ENCODE peak calls at places on chromosomes 11 and 22, in six cellular contexts. U is prostate gland, P is skeletal muscle cell, W is AG04450, B is AG10803, O is heart left ventricle. C is an unnamed sample.

GRCh38 chr11:117604349-117604995 is 192.5 kb downstream of the DSCAML1 start:
- DNase-seq in U (no peak), P (no peak), W (no peak), B (no peak), O (no peak), C (peak)

GRCh38 chr22:17114173-17114957 is 6.8 kb downstream of the TMEM121B start:
- DNase-seq in U (no peak), P (no peak), W (no peak), B (no peak), O (no peak), C (no peak)

GRCh38 chr11:33248416-33248957 is 8.7 kb upstream of the HIPK3 start:
- DNase-seq in U (no peak), P (peak), W (peak), B (peak), O (no peak), C (peak)

GRCh38 chr11:129637473-129637872 is 178.2 kb upstream of the TMEM45B start:
- DNase-seq in U (no peak), P (no peak), W (no peak), B (no peak), O (no peak), C (peak)

GRCh38 chr11:122646549-122647340 is 8.8 kb upstream of the UBASH3B start:
- DNase-seq in U (no peak), P (peak), W (no peak), B (peak), O (no peak), C (peak)

GRCh38 chr11:130102457-130103249 is 33.0 kb downstream of the APLP2 start:
- DNase-seq in U (peak), P (no peak), W (no peak), B (no peak), O (no peak), C (peak)

GRCh38 chr22:48492371-48493320 is 1335.0 kb downstream of the BRD1 start:
- DNase-seq in U (peak), P (peak), W (peak), B (peak), O (peak), C (peak)

GRCh38 chr22:38862375-38863329 is 9.4 kb downstream of the CBX6 start:
- DNase-seq in U (no peak), P (no peak), W (no peak), B (no peak), O (no peak), C (no peak)

GRCh38 chr11:73660497-73661034 is 14.2 kb downstream of the PLEKHB1 start:
- DNase-seq in U (no peak), P (no peak), W (no peak), B (no peak), O (peak), C (no peak)

GRCh38 chr11:34263462-34264186 is 94.2 kb downstream of the ABTB2 start:
- DNase-seq in U (peak), P (peak), W (peak), B (peak), O (peak), C (peak)

GRCh38 chr11:70296681-70297080 is 26.2 kb downstream of the PPFIA1 start:
- DNase-seq in U (no peak), P (no peak), W (no peak), B (no peak), O (no peak), C (no peak)

GRCh38 chr11:40380871-40381270 is 1078.6 kb downstream of the LRRC4C start:
- DNase-seq in U (no peak), P (no peak), W (no peak), B (no peak), O (no peak), C (no peak)

DNA sequence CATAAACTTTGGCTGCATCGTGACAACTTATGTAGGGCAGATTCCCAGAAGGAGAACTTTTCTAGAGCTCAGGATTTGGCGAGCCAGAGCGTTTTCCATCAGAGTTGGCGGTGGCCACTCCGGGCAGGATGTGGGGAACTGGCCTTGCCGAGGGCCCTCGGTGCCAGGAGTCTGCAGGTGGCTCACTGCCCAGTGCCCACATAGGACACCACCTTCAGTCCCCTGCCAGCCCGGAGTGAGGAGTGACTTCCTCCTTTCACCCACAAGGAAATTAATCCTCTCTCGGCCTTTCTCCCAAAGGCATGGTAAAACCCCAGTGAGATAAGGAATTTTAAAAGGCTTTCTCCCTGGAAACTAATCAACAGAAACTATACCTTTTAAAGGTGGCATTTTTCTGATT is 1.6 kb upstream of the LGALS2 start:
- DNase-seq in U (peak), P (no peak), W (no peak), B (no peak), O (peak), C (peak)
- H3K4me3 ChIP-seq in U (no peak), P (no peak), W (no peak), B (no peak), O (no peak), C (no peak)

DNA sequence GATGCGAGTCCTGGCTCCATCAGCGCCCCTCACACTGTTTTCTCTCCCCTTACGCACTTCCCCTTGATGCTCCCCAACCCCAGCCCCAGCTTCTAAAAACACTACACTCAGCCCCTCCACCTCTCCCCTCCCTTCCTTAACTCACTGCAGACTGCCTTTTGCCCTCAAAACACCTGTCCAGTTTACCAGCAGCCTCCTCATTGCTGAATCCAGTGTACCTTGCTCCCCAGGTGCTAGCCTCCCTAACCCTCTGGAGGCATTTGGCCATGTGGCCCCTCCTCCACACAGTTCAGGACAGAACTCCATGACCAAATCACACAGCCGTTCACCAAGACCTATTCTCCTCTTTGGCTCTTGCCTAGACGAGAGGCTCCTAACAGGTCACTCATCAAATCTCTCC is 2.8 kb upstream of the GALR3 start:
- DNase-seq in U (no peak), P (no peak), W (no peak), B (no peak), O (no peak), C (no peak)
- H3K4me3 ChIP-seq in U (no peak), P (no peak), W (no peak), B (no peak), O (no peak), C (no peak)

GRCh38 chr11:99066609-99067008 is 45.9 kb downstream of the CNTN5 start:
- DNase-seq in U (no peak), P (no peak), W (no peak), B (no peak), O (no peak), C (no peak)

GRCh38 chr11:99068832-99069231 is 48.1 kb downstream of the CNTN5 start:
- DNase-seq in U (no peak), P (no peak), W (no peak), B (no peak), O (no peak), C (no peak)

GRCh38 chr11:99069831-99070444 is 49.2 kb downstream of the CNTN5 start:
- DNase-seq in U (no peak), P (peak), W (no peak), B (no peak), O (peak), C (no peak)
- H3K4me3 ChIP-seq in U (peak), P (peak), W (peak), B (no peak), O (peak), C (peak)

DNA sequence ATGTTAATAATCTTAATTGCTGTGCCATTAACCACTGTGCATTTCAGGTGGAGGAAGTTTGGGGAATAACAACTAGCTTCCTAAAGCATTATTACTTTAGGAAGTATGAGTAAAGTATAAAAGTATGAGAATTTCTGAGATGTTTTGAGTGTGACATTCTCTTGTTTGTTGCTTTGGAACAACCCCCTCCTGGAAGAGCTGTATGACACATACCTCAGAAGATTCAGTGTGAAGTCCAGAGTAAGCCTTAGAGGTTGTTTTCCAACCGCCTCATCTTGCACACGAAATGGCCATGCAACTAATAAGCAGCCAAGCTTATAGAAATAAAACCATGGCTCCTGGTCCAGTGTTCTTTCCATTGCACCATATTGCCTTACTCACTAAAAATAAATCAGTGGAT is 21.7 kb downstream of the CCDC81 start:
- DNase-seq in U (no peak), P (peak), W (peak), B (peak), O (no peak), C (peak)
- H3K4me3 ChIP-seq in U (no peak), P (no peak), W (no peak), B (no peak), O (no peak), C (no peak)

GRCh38 chr11:102831128-102831708 is 12.2 kb downstream of the MMP3 start:
- DNase-seq in U (peak), P (no peak), W (no peak), B (peak), O (no peak), C (peak)
- H3K4me3 ChIP-seq in U (peak), P (peak), W (peak), B (peak), O (no peak), C (peak)